ENCODE peak calls at places on chromosomes 5 and 9, in six cellular contexts. P is HCT116, G is ovary, Q is neuronal stem cell, C is left ventricle myocardium inferior, D is pancreas. K is an unnamed sample.

GRCh38 chr9:74498616-74499095 is 1.5 kb downstream of the RORB start:
- DNase-seq in G (no peak), D (no peak), P (no peak), C (no peak), Q (peak; percentile 31), K (no peak)

GRCh38 chr9:20593131-20593530 is 29.2 kb downstream of the MLLT3 start:
- DNase-seq in G (no peak), Q (no peak), P (no peak), C (no peak), D (no peak), K (no peak)

GRCh38 chr9:133733074-133733408 is 5.1 kb downstream of the SARDH start:
- DNase-seq in P (no peak), D (no peak), Q (no peak), C (no peak), G (no peak), K (no peak)

GRCh38 chr5:113043491-113043931 is 66.9 kb downstream of the DCP2 start:
- DNase-seq in C (peak; percentile 72), Q (no peak), P (no peak), G (peak; percentile 46), D (peak; percentile 66), K (no peak)

GRCh38 chr5:27494845-27495244 is 456.5 kb upstream of the CDH9 start:
- DNase-seq in G (no peak), Q (no peak), C (no peak), D (no peak), P (no peak), K (peak; percentile 49)

GRCh38 chr5:77885501-77885900 is 109.4 kb upstream of the TBCA start:
- DNase-seq in P (no peak), C (no peak), D (no peak), Q (no peak), G (no peak), K (no peak)

GRCh38 chr5:1065143-1065750 is 46.6 kb downstream of the SLC12A7 start:
- DNase-seq in G (no peak), Q (no peak), C (peak; percentile 9), P (no peak), D (no peak), K (no peak)

GRCh38 chr9:22452415-22453010 is 5.9 kb downstream of the DMRTA1 start:
- DNase-seq in D (peak; percentile 69), Q (no peak), G (no peak), C (peak; percentile 26), P (peak; percentile 29), K (no peak)

GRCh38 chr9:137728444-137729311 is 109.9 kb downstream of the EHMT1 start:
- DNase-seq in G (no peak), C (no peak), Q (no peak), P (no peak), D (no peak), K (no peak)

GRCh38 chr5:55905251-55905650 is 54.1 kb downstream of the IL31RA start:
- DNase-seq in D (no peak), G (no peak), C (no peak), P (no peak), Q (no peak), K (no peak)

GRCh38 chr5:119897537-119898370 is 268.4 kb downstream of the FAM170A start:
- DNase-seq in C (no peak), D (no peak), G (no peak), Q (no peak), P (no peak), K (no peak)

GRCh38 chr5:174608631-174609097 is 115.7 kb upstream of the MSX2 start:
- DNase-seq in D (peak; percentile 74), C (peak; percentile 25), Q (no peak), G (no peak), P (peak; percentile 67), K (no peak)

GRCh38 chr9:137672907-137673791 is 54.3 kb downstream of the EHMT1 start:
- DNase-seq in D (no peak), G (peak; percentile 43), Q (no peak), C (peak; percentile 54), P (peak; percentile 36), K (peak; percentile 39)

DNA sequence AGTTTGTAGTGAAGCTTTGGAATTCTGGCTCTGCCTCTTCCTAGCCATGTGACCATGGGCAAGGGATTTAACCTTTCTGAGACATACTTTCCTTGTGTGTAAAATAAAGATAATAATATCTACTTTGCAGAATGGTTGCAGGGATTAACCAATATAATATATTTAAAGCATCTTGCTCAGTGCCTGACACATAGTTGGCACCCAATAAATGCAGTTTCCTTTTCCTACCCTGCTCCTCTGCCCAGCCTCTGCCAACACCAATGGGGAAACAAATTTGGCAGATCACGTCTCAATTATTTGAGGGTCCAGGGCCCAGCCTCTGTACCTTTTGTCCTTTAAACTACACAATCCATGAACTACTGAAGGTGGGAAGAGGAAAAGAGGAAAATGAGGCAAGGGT is 91.1 kb downstream of the NRG2 start:
- DNase-seq in G (no peak), D (no peak), P (no peak), Q (no peak), C (no peak), K (no peak)
- H3K4me1 ChIP-seq in G (peaks cover 5% of the 10 kb centered on the region), D (no peaks in the 10 kb centered on the region), P (peaks cover 5% of the 10 kb centered on the region), Q (no peaks in the 10 kb centered on the region), C (peaks cover 52% of the 10 kb centered on the region), K (peaks cover 31% of the 10 kb centered on the region)

GRCh38 chr5:172779968-172780350 is 9.0 kb upstream of the DUSP1 start:
- DNase-seq in D (no peak), G (no peak), C (no peak), P (no peak), Q (no peak), K (no peak)

GRCh38 chr5:172775326-172776234 is 4.6 kb upstream of the DUSP1 start:
- DNase-seq in D (no peak), P (no peak), Q (no peak), C (peak; percentile 60), G (no peak), K (no peak)

GRCh38 chr5:172777381-172778222 is 6.6 kb upstream of the DUSP1 start:
- DNase-seq in Q (no peak), C (peak; percentile 85), D (peak; percentile 77), G (peak; percentile 68), P (peak; percentile 76), K (peak; percentile 95)

GRCh38 chr5:172776235-172776594 is 5.2 kb upstream of the DUSP1 start:
- DNase-seq in D (no peak), P (no peak), G (no peak), Q (no peak), C (no peak), K (no peak)

DNA sequence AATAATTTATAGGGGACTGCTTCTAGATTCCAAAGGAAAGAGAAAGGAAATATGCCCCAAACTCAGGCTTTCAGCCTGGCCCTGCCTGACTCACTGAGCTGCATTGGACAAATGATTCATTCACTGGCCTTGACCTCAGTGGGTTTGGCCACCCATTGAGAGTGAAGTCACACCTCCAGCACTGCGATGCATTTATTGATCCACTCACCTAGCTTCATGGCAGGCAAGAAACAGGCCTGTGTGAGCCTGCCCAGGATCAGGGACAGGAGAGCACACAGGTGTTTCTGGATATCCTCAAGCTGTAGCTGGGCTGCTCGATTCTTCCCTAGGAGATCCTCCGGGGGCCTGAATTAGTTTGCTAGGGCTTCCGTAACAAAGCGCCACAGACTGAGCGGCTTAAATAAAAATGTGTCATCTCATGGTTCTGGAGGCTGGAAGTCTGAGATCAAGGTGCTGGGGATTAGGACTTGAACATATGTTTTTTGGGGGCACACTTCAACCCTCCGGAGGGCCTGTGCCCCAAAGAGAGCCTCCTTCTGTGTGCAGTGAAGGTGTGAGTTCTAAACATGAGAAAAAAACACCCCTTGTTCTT is 7.3 kb upstream of the DUSP1 start:
- DNase-seq in G (no peak), D (peak; percentile 20), Q (no peak), C (no peak), P (peak; percentile 90), K (peak; percentile 95)
- H3K4me1 ChIP-seq in G (no peaks in the 10 kb centered on the region), D (peaks cover 21% of the 10 kb centered on the region), Q (peaks cover 10% of the 10 kb centered on the region), C (peaks cover 16% of the 10 kb centered on the region), P (peaks cover 30% of the 10 kb centered on the region), K (peaks cover 74% of the 10 kb centered on the region)

GRCh38 chr9:98178874-98179850 is 13.3 kb downstream of the CORO2A start:
- DNase-seq in Q (no peak), P (no peak), C (no peak), D (no peak), G (no peak), K (no peak)

GRCh38 chr9:98182069-98182820 is 10.2 kb downstream of the CORO2A start:
- DNase-seq in Q (no peak), G (no peak), C (no peak), P (no peak), D (no peak), K (no peak)

GRCh38 chr9:98180996-98181395 is 11.4 kb downstream of the CORO2A start:
- DNase-seq in P (no peak), D (no peak), C (no peak), Q (no peak), G (no peak), K (no peak)

GRCh38 chr9:98182889-98183599 is 9.4 kb downstream of the CORO2A start:
- DNase-seq in G (no peak), Q (no peak), D (no peak), P (no peak), C (no peak), K (no peak)

DNA sequence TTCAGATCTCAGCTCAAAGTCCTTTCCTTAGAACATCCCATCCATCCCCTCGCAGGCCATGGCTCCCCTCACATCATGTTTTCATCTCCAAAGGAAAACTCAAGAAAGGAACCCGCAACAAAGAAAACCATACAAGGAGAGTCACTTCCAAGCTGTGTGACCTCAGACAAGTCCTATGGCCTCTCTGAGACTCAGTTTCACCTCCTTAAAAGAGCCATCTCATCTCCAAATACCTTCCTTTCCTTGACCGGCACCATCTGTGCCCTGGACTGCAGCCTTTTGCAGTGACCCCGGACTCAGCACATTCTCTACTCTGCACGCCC is 10.7 kb downstream of the CORO2A start:
- DNase-seq in D (no peak), C (no peak), Q (no peak), G (no peak), P (no peak), K (no peak)
- H3K4me1 ChIP-seq in D (no peaks in the 10 kb centered on the region), C (no peaks in the 10 kb centered on the region), Q (no peaks in the 10 kb centered on the region), G (no peaks in the 10 kb centered on the region), P (peaks cover 4% of the 10 kb centered on the region), K (no peaks in the 10 kb centered on the region)

GRCh38 chr5:139312075-139312474 is 18.5 kb downstream of the MATR3 start:
- DNase-seq in C (no peak), Q (no peak), D (no peak), G (no peak), P (no peak), K (no peak)
- H3K4me1 ChIP-seq in C (peaks cover 94% of the 10 kb centered on the region), Q (peaks cover 5% of the 10 kb centered on the region), D (peaks cover 58% of the 10 kb centered on the region), G (peaks cover 14% of the 10 kb centered on the region), P (peaks cover 36% of the 10 kb centered on the region), K (peaks cover 29% of the 10 kb centered on the region)

GRCh38 chr5:14173419-14174234 is 30.5 kb downstream of the TRIO start:
- DNase-seq in P (no peak), Q (no peak), D (no peak), C (no peak), G (no peak), K (peak; percentile 12)
- H3K4me1 ChIP-seq in P (peaks cover 48% of the 10 kb centered on the region), Q (peaks cover 30% of the 10 kb centered on the region), D (peaks cover 26% of the 10 kb centered on the region), C (peaks cover 71% of the 10 kb centered on the region), G (peaks cover 25% of the 10 kb centered on the region), K (peaks cover 46% of the 10 kb centered on the region)

GRCh38 chr5:150612905-150613670 is 27.4 kb upstream of the SYNPO start:
- DNase-seq in G (no peak), P (no peak), Q (no peak), C (no peak), D (no peak), K (no peak)
- H3K4me1 ChIP-seq in G (peaks cover 38% of the 10 kb centered on the region), P (peaks cover 36% of the 10 kb centered on the region), Q (peaks cover 16% of the 10 kb centered on the region), C (peaks cover 96% of the 10 kb centered on the region), D (peaks cover 62% of the 10 kb centered on the region), K (peaks cover 42% of the 10 kb centered on the region)

K was measured in PC-9.